ENCODE peak calls at places on chromosomes 7 and 10, in four cellular contexts. I is heart left ventricle, Y is Panc1, Q is adrenal gland. S is an unnamed sample.

GRCh38 chr7:87628780-87629569 is 777 bp downstream of the RUNDC3B start:
- DNase-seq in I (peak; percentile 14), Y (no peak), Q (peak; percentile 84), S (no peak)

GRCh38 chr7:1555813-1556540 is at the start of gene TMEM184A:
- DNase-seq in Q (peak; percentile 62), Y (no peak), I (no peak), S (no peak)

GRCh38 chr10:77821036-77821435 is 105.5 kb downstream of the DLG5 start:
- DNase-seq in Q (no peak), Y (no peak), I (no peak), S (no peak)

GRCh38 chr10:100186253-100186780 is 488 bp upstream of the ERLIN1 start:
- DNase-seq in I (peak; percentile 35), Y (no peak), Q (peak; percentile 49), S (no peak)

GRCh38 chr7:23396222-23396621 is 74.1 kb downstream of the IGF2BP3 start:
- DNase-seq in Y (no peak), Q (no peak), I (no peak), S (no peak)

GRCh38 chr7:85287126-85287825 is 100.4 kb upstream of the SEMA3D start:
- DNase-seq in Y (no peak), Q (no peak), I (no peak), S (no peak)

GRCh38 chr10:43905502-43906236 is 257.0 kb upstream of the ZNF32 start:
- DNase-seq in I (peak; percentile 72), Y (no peak), Q (no peak), S (no peak)

GRCh38 chr7:1810961-1811849 is 141.1 kb downstream of the ELFN1 start:
- DNase-seq in I (no peak), Q (no peak), Y (no peak), S (no peak)

GRCh38 chr10:49177391-49178355 is 10.5 kb downstream of the TMEM273 start:
- DNase-seq in Q (peak; percentile 75), Y (peak; percentile 2), I (peak; percentile 84), S (no peak)

DNA sequence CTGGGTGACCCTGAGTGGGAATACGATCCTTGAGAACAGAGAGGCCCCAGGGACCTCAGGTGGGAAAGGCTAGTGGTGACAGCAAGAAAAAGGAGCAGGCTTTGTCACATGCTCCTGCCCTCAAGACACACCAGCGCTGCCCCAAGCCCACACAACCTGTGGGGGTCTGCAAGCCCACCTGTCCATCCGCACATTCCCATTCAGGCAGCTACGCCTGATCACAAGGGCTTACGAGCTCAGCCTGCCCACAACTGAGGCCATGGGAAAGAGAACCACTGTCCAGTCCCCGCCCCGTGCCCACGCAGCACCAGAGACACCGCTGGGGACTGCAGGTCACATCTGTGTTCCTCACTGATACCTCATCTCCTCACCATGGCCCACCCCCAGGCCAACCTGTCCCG is 26.7 kb downstream of the EBF3 start:
- DNase-seq in I (no peak), Y (no peak), Q (no peak), S (no peak)
- H3K4me3 ChIP-seq in I (no peak overlapping the region), Y (no peak overlapping the region), Q (no peak overlapping the region), S (no peak overlapping the region)

GRCh38 chr7:97019710-97020109 is 4.9 kb downstream of the DLX5 start:
- DNase-seq in Y (no peak), Q (no peak), I (no peak), S (no peak)
- H3K27me3 ChIP-seq in Y (peaks cover 16% of the 10 kb centered on the region), Q (peaks cover 84% of the 10 kb centered on the region), I (peaks cover 62% of the 10 kb centered on the region), S (peaks cover 96% of the 10 kb centered on the region)

DNA sequence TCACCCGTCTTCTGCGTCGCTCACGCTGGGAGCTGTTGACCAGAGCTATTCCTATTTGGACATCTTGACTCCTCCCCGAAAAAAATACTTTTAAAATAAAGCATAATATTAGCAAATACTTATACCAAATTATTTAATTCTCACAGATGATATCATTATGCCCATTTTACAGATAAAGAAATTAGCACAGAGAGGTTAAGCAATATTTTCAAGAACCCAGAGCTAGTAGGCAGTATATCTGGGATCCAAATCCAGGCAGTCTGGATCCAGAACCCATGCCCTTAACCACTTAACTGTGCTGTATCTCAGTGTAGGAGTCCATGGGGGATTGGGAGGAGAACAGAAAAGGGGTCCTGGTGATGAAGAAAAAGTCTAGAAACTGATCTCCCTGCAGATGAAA is 6.1 kb downstream of the IQUB start:
- DNase-seq in Q (no peak), Y (no peak), I (no peak), S (no peak)
- H3K4me3 ChIP-seq in Q (no peak overlapping the region), Y (no peak overlapping the region), I (no peak overlapping the region), S (no peak overlapping the region)

DNA sequence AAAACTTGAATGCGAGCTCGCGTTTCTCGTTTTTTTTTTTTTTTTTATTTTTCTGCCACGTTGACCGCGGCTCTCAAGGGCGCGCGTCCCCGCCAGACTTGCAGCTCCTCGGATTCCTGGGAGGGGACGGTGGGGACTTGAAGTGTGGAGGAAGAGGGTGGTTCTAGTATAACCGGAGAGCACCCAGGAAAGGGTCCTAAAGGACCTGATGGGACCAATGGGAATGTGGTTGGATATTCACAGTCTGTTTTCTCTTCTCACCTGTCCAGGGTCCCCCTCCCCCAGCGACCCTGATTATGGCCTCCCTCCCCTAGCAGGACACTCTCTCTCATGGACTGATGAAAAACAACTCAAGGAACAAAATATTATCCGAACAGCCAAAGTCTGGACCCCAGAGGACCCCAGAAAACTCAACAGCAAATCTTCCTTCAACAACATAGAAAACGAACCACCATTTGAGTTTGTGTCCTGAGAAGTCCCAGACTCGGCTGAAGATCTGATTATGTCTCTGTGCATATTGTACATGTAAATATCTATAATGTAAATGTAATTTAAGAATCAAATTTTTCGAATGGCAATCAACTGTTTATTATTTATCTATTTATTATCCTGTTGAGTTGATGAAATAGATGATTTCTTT is 1.4 kb downstream of the PTF1A start:
- DNase-seq in Y (no peak), I (no peak), Q (no peak), S (no peak)
- H3K27me3 ChIP-seq in Y (no peaks in the 10 kb centered on the region), I (peaks cover 45% of the 10 kb centered on the region), Q (peaks cover 73% of the 10 kb centered on the region), S (peaks cover 88% of the 10 kb centered on the region)

GRCh38 chr7:128274890-128275603 is 34.0 kb downstream of the LEP start:
- DNase-seq in Y (no peak), I (no peak), Q (no peak), S (no peak)

GRCh38 chr7:128274246-128274889 is 33.3 kb downstream of the LEP start:
- DNase-seq in Q (no peak), Y (no peak), I (no peak), S (no peak)

GRCh38 chr7:128268233-128268632 is 27.2 kb downstream of the LEP start:
- DNase-seq in Y (no peak), I (no peak), Q (no peak), S (no peak)

GRCh38 chr7:128270799-128271411 is 29.8 kb downstream of the LEP start:
- DNase-seq in Q (no peak), Y (no peak), I (no peak), S (no peak)

GRCh38 chr7:128271471-128272454 is 30.7 kb downstream of the LEP start:
- DNase-seq in Q (no peak), I (no peak), Y (no peak), S (no peak)
- H3K4me3 ChIP-seq in Q (no peak overlapping the region), I (peak overlapping the region; percentile 47), Y (peak overlapping the region; percentile 47), S (no peak overlapping the region)

S was measured in iPS DF 6.9.